ENCODE peak calls at places on chromosomes 1 and 21, in eight cellular contexts. P is OCI-LY7, R is PC-3, L is GM23338, O is SK-N-SH, K is HCT116, A is hepatocyte, B is MM.1S. J is an unnamed sample.

GRCh38 chr1:176033879-176034278 is 173.2 kb downstream of the COP1 start:
- DNase-seq in P (no peak), R (peak; percentile 55), L (no peak), O (no peak), K (no peak), A (no peak), B (no peak), J (no peak)

GRCh38 chr1:9553736-9554144 is 14.5 kb downstream of the SLC25A33 start:
- DNase-seq in P (no peak), R (no peak), L (no peak), O (no peak), K (no peak), A (no peak), B (no peak), J (no peak)

GRCh38 chr1:240402318-240402717 is 209.6 kb downstream of the GREM2 start:
- DNase-seq in P (no peak), R (no peak), L (no peak), O (no peak), K (no peak), A (no peak), B (no peak), J (no peak)

GRCh38 chr21:45970674-45971486 is 10.7 kb upstream of the COL6A1 start:
- DNase-seq in P (peak; percentile 10), R (peak; percentile 62), L (peak; percentile 79), O (peak; percentile 90), K (no peak), A (peak; percentile 83), B (peak; percentile 33), J (no peak)

GRCh38 chr1:229161740-229162139 is 109.2 kb upstream of the RAB4A start:
- DNase-seq in P (no peak), R (no peak), L (no peak), O (no peak), K (no peak), A (no peak), B (no peak), J (no peak)

GRCh38 chr1:94773931-94774422 is 46.2 kb upstream of the SLC44A3 start:
- DNase-seq in P (no peak), R (peak; percentile 51), L (peak; percentile 23), O (no peak), K (peak; percentile 32), A (peak; percentile 39), B (no peak), J (peak; percentile 48)

GRCh38 chr1:60978421-60979357 is 103.7 kb upstream of the NFIA start:
- DNase-seq in P (peak; percentile 49), R (peak; percentile 64), L (peak; percentile 67), O (peak; percentile 32), K (no peak), A (peak; percentile 46), B (peak; percentile 45), J (peak; percentile 26)

GRCh38 chr1:39431927-39432326 is 59.5 kb upstream of the BMP8A start:
- DNase-seq in P (no peak), R (no peak), L (no peak), O (no peak), K (no peak), A (no peak), B (no peak), J (no peak)

GRCh38 chr1:201112173-201112731 is at the start of gene CACNA1S:
- DNase-seq in P (no peak), R (no peak), L (no peak), O (no peak), K (no peak), A (no peak), B (no peak), J (no peak)

GRCh38 chr1:201116091-201116490 is 3.9 kb upstream of the CACNA1S start:
- DNase-seq in P (no peak), R (no peak), L (no peak), O (no peak), K (no peak), A (no peak), B (no peak), J (no peak)

GRCh38 chr1:201113451-201114244 is 1.4 kb upstream of the CACNA1S start:
- DNase-seq in P (no peak), R (no peak), L (no peak), O (no peak), K (no peak), A (no peak), B (no peak), J (no peak)

GRCh38 chr1:201115390-201115937 is 3.2 kb upstream of the CACNA1S start:
- DNase-seq in P (no peak), R (no peak), L (no peak), O (no peak), K (no peak), A (no peak), B (no peak), J (no peak)

GRCh38 chr1:201114245-201115131 is 2.3 kb upstream of the CACNA1S start:
- DNase-seq in P (peak; percentile 55), R (peak; percentile 100), L (peak; percentile 98), O (peak; percentile 97), K (peak; percentile 89), A (peak; percentile 93), B (peak; percentile 89), J (peak; percentile 94)
- H3K4me3 ChIP-seq in P (no peak overlapping the region), R (peak overlapping the region; percentile 73), L (peak overlapping the region; percentile 79), O (peak overlapping the region; percentile 97), K (peak overlapping the region; percentile 86), A (peak overlapping the region; percentile 54), B (peak overlapping the region; percentile 61), J (peak overlapping the region; percentile 60)

DNA sequence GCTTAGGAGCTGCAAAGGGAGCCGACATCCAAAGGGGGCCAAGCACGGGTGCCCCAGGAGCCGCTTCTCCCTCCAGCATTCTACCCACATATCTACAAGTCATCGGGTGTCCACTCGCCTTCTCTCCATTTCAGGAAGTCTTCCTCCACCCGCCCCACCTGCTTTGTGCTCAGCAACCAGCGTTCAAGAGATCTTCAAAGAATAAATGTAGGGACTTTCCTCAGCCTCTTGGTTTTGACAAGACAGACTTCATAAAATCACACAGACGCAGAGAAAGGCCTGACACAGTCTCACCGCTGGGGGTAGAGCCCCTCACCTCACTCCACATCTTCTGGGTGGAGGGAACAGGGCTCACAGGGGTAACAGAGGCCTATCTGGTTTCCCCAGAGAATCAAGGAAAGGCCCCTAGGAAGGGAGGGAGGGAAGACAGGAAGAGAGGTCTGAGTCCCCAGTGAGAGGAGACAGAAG is 49.5 kb downstream of the SSBP3 start:
- DNase-seq in P (peak; percentile 23), R (no peak), L (no peak), O (no peak), K (no peak), A (no peak), B (no peak), J (no peak)
- TF ChIP-seq CTCF in P (peak; percentile 20), R (no peak), L (no peak), O (no peak), K (no peak), A (peak; percentile 2), B (no peak), J (no peak)

DNA sequence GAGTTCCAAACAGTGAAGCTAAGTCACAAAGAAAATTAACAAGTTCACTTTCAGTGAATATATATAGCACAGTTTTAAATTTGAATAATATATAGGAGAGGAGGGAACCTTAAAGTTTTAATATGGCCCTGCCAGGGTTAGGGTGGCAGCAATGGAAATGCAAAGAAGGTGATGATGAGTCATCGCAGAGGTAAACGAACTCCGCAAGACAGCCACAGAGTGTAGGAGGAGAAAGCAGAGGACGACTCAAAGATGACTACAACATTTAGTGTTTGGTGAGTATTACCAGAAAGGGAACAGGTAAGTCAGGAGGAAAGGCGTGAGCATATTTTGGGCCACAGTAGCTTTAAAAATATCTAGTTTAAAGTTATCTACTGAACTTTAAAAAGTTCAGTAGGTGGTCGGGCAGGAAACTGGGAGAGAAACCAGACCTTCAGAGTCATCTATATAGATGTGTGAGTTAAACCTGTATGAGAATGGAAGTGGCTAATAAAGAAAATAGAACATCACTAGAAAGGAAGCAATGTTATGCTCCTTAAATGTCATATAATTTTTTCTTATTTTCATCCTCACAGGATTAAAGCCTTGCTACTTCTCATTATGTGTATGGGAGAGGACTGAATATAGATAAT is 75.7 kb downstream of the UCHL5 start:
- DNase-seq in P (no peak), R (peak; percentile 67), L (no peak), O (no peak), K (no peak), A (no peak), B (no peak), J (no peak)
- H3K9me2 ChIP-seq in P (no peaks in the 10 kb centered on the region), R (no peaks in the 10 kb centered on the region), L (no peaks in the 10 kb centered on the region), O (no peaks in the 10 kb centered on the region), K (no peaks in the 10 kb centered on the region), A (no peaks in the 10 kb centered on the region), B (no peaks in the 10 kb centered on the region), J (no peaks in the 10 kb centered on the region)

GRCh38 chr1:116376734-116377096 is 3.7 kb downstream of the ATP1A1 start:
- DNase-seq in P (no peak), R (no peak), L (no peak), O (no peak), K (no peak), A (no peak), B (no peak), J (no peak)
- H3K4me3 ChIP-seq in P (peak overlapping the region; percentile 74), R (peak overlapping the region; percentile 78), L (peak overlapping the region; percentile 16), O (peak overlapping the region; percentile 71), K (peak overlapping the region; percentile 81), A (no peak overlapping the region), B (no peak overlapping the region), J (peak overlapping the region; percentile 75)

DNA sequence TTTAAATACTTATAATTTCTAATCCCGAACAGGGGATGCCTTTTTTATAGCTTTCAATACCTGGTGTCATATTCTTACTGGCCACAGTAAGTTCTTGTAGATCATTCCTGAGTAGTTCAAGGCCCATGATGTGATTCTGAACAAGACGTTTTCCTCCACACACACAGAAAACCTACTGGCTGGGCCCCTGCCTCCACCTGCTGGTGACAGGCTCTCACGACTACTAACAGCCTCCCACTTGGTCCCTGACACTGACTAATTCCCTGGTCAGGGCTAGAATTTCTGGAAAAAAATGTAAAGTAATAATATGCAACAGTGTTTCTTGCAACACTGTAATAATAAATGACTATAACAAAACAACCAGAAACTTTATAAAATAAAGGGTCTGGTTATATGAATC is 50.4 kb upstream of the RIPK4 start:
- DNase-seq in P (peak; percentile 79), R (peak; percentile 89), L (peak; percentile 77), O (peak; percentile 72), K (peak; percentile 33), A (peak; percentile 81), B (peak; percentile 75), J (peak; percentile 69)
- TF ChIP-seq CTCF in P (peak; percentile 85), R (peak; percentile 93), L (peak; percentile 72), O (peak; percentile 75), K (peak; percentile 77), A (peak; percentile 76), B (peak; percentile 92), J (peak; percentile 81)

J was measured in PC-9.